ENCODE peak calls at places on chromosomes 5 and 9, in eight cellular contexts. B is Peyer's patch, M is thyroid gland, U is ovary, H is IMR-90, O is HCT116, N is esophagus squamous epithelium, R is A549. T is an unnamed sample.

GRCh38 chr9:4860383-4860782 is 67.6 kb downstream of the RCL1 start:
- DNase-seq in B (no peak), M (no peak), U (no peak), H (peak; percentile 4), O (no peak), N (no peak), R (no peak), T (no peak)

GRCh38 chr5:149546974-149547373 is 4.3 kb downstream of the CSNK1A1 start:
- DNase-seq in B (no peak), M (no peak), U (no peak), H (no peak), O (no peak), N (no peak), R (no peak), T (no peak)

GRCh38 chr5:40479939-40480338 is 199.8 kb upstream of the PTGER4 start:
- DNase-seq in B (no peak), M (no peak), U (no peak), H (no peak), O (no peak), N (no peak), R (no peak), T (no peak)

GRCh38 chr5:59620535-59621212 is 272.9 kb downstream of the PDE4D start:
- DNase-seq in B (no peak), M (no peak), U (no peak), H (no peak), O (no peak), N (no peak), R (no peak), T (no peak)

GRCh38 chr5:50564079-50564478 is 102.4 kb upstream of the PARP8 start:
- DNase-seq in B (no peak), M (no peak), U (no peak), H (no peak), O (no peak), N (no peak), R (no peak), T (no peak)

GRCh38 chr5:175548899-175549311 is 70.5 kb downstream of the SFXN1 start:
- DNase-seq in B (no peak), M (no peak), U (no peak), H (no peak), O (no peak), N (no peak), R (no peak), T (no peak)

GRCh38 chr9:95810133-95810532 is 65.4 kb upstream of the ERCC6L2 start:
- DNase-seq in B (no peak), M (no peak), U (no peak), H (no peak), O (no peak), N (no peak), R (no peak), T (no peak)

GRCh38 chr9:115877852-115878450 is 275.6 kb upstream of the PAPPA start:
- DNase-seq in B (no peak), M (no peak), U (no peak), H (no peak), O (no peak), N (no peak), R (no peak), T (no peak)

GRCh38 chr9:115063058-115063850 is 54.7 kb downstream of the TNC start:
- DNase-seq in B (no peak), M (no peak), U (no peak), H (peak; percentile 77), O (no peak), N (no peak), R (no peak), T (no peak)

DNA sequence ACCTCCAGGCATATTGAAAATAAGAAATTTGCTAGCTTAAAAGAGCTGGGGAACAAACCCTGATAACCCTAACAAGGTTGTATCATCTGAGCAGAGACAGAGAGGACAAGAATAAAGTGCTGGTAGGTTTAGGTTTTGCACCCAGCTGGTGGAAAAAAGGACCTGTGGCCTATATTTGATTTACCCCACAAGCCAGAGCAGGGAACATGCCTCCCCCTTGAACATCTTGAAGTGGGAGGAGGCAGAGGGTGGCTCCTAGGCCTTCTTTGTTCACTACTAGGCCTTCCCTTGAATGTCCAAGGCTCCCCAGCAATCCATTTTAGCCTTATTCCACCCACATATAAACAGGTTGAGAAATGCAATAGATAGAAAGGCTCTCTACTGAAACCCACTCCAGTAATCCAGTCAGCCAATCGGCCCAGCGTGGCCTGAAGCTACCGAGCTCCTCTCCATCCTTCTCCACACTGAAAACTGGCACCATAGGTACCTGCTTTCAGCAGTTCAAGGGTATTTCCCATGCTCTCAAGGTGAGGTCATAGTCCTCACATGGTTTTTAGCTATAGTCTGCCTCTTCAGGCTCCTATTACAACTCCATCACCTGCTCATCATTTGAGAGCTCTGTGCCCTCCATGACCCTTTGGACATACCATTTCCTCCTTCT is 12.0 kb downstream of the FNBP1 start:
- DNase-seq in B (no peak), M (peak; percentile 1), U (no peak), H (no peak), O (no peak), N (no peak), R (no peak), T (no peak)
- TF ChIP-seq POLR2A in B (no peak), M (no peak), U (no peak), H (no peak), O (no peak), N (no peak), R (no peak), T (no peak)

GRCh38 chr5:138466900-138467710 is 1.8 kb downstream of the EGR1 start:
- DNase-seq in B (no peak), M (no peak), U (peak; percentile 63), H (peak; percentile 38), O (no peak), N (no peak), R (peak; percentile 48), T (no peak)
- H3K4me3 ChIP-seq in B (peak overlapping the region; percentile 89), M (peak overlapping the region; percentile 91), U (peak overlapping the region; percentile 50), H (peak overlapping the region; percentile 66), O (peak overlapping the region; percentile 53), N (peak overlapping the region; percentile 90), R (no peak overlapping the region), T (peak overlapping the region; percentile 84)

DNA sequence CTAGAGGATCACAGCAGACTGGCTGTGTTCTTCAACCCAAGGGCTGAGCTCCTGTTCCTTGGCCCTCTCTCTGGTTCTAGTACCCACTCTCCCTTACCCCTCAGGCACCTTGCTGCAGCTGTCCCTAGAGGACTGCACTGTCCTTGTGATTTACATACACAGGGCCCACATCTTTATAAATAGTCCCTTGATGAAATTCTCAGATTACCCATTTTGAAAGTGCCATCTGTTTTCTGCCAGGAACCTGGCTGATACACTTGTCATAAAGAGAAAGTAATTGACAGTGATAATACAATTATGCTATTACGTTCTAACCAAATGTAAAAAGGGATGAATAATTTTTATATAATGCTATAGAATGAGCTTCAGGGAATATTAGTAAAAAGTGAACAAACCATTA is 16.5 kb upstream of the SPARC start:
- DNase-seq in B (no peak), M (no peak), U (no peak), H (no peak), O (no peak), N (no peak), R (no peak), T (no peak)
- TF ChIP-seq POLR2A in B (no peak), M (no peak), U (no peak), H (no peak), O (no peak), N (no peak), R (no peak), T (no peak)

DNA sequence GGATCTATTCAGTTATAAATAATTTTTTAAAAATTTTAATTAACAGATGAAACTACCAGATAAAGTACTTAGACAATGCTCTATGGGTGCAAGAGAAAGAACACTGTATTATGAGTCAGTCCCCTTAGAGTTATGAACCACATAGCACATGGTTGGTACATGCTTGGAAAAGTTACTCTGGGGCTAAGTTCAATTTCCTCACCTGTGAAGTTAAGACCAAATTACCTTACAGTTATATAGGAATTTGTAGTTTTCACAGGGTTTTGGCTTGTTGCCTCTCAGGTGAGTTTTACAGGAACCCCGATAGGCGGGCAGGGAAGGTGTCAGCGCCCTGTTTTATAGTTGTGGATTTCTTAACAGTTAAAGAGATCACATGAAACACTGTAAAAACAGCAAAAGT is 1.2 kb downstream of the PANK3 start:
- DNase-seq in B (no peak), M (no peak), U (no peak), H (peak; percentile 37), O (no peak), N (no peak), R (no peak), T (no peak)
- H3K4me3 ChIP-seq in B (peak overlapping the region; percentile 77), M (peak overlapping the region; percentile 42), U (peak overlapping the region; percentile 66), H (peak overlapping the region; percentile 97), O (peak overlapping the region; percentile 79), N (peak overlapping the region; percentile 95), R (peak overlapping the region; percentile 84), T (peak overlapping the region; percentile 85)

GRCh38 chr9:37465249-37466036 is at the start of gene ZBTB5:
- DNase-seq in B (peak; percentile 99), M (peak; percentile 100), U (peak; percentile 99), H (peak; percentile 100), O (peak; percentile 99), N (peak; percentile 98), R (peak; percentile 100), T (peak; percentile 100)
- TF ChIP-seq POLR2A in B (no peak), M (peak; percentile 88), U (peak; percentile 59), H (no peak), O (no peak), N (peak; percentile 53), R (peak; percentile 79), T (peak; percentile 80)

GRCh38 chr5:141319202-141319601 is 1.4 kb downstream of the TAF7 start:
- DNase-seq in B (no peak), M (no peak), U (no peak), H (no peak), O (no peak), N (no peak), R (no peak), T (no peak)

GRCh38 chr5:141322261-141322660 is 1.7 kb upstream of the TAF7 start:
- DNase-seq in B (no peak), M (no peak), U (no peak), H (no peak), O (no peak), N (no peak), R (no peak), T (no peak)

GRCh38 chr5:141313711-141314110 is 6.9 kb downstream of the TAF7 start:
- DNase-seq in B (no peak), M (no peak), U (no peak), H (no peak), O (no peak), N (no peak), R (no peak), T (no peak)

GRCh38 chr5:141320225-141321169 is at the start of gene TAF7:
- DNase-seq in B (peak; percentile 93), M (peak; percentile 87), U (peak; percentile 95), H (peak; percentile 92), O (peak; percentile 89), N (peak; percentile 63), R (peak; percentile 96), T (peak; percentile 93)

GRCh38 chr5:141319699-141320098 is 885 bp downstream of the TAF7 start:
- DNase-seq in B (no peak), M (no peak), U (no peak), H (no peak), O (no peak), N (no peak), R (no peak), T (no peak)
- H3K4me3 ChIP-seq in B (peak overlapping the region; percentile 71), M (peak overlapping the region; percentile 78), U (peak overlapping the region; percentile 84), H (peak overlapping the region; percentile 66), O (peak overlapping the region; percentile 70), N (peak overlapping the region; percentile 82), R (peak overlapping the region; percentile 68), T (peak overlapping the region; percentile 65)